ENCODE peak calls at places on chromosome 5, in eight cellular contexts. S is SK-N-SH, U is PC-3, V is kidney, A is mammary epithelial cell, N is HCT116, X is endodermal cell, P is GM23248. C is an unnamed sample.

GRCh38 chr5:158899792-158900191 is 199.9 kb downstream of the EBF1 start:
- DNase-seq in S (no peak), U (no peak), V (peak), A (no peak), N (no peak), X (no peak), P (peak), C (no peak)

GRCh38 chr5:98455660-98456059 is 317.8 kb upstream of the RGMB start:
- DNase-seq in S (no peak), U (peak), V (no peak), A (no peak), N (no peak), X (no peak), P (peak), C (no peak)

GRCh38 chr5:44048268-44048984 is 340.8 kb downstream of the FGF10 start:
- DNase-seq in S (no peak), U (no peak), V (no peak), A (no peak), N (no peak), X (no peak), P (peak), C (no peak)

GRCh38 chr5:131466171-131466766 is 168.8 kb downstream of the RAPGEF6 start:
- DNase-seq in S (no peak), U (peak), V (no peak), A (peak), N (no peak), X (no peak), P (peak), C (peak)

GRCh38 chr5:60779431-60779830 is 64.6 kb downstream of the ELOVL7 start:
- DNase-seq in S (no peak), U (peak), V (no peak), A (no peak), N (peak), X (peak), P (peak), C (no peak)

GRCh38 chr5:161751265-161751664 is 65.7 kb downstream of the GABRA6 start:
- DNase-seq in S (no peak), U (no peak), V (no peak), A (no peak), N (no peak), X (peak), P (no peak), C (no peak)

GRCh38 chr5:98349251-98349989 is 424.0 kb upstream of the RGMB start:
- DNase-seq in S (no peak), U (peak), V (no peak), A (peak), N (peak), X (peak), P (peak), C (no peak)

GRCh38 chr5:115813719-115814118 is 2.7 kb downstream of the CDO1 start:
- DNase-seq in S (no peak), U (no peak), V (no peak), A (no peak), N (no peak), X (no peak), P (no peak), C (no peak)

GRCh38 chr5:104186100-104186499 is 623.5 kb upstream of the NUDT12 start:
- DNase-seq in S (no peak), U (no peak), V (no peak), A (peak), N (peak), X (no peak), P (no peak), C (peak)

GRCh38 chr5:125981016-125981415 is 442.2 kb upstream of the GRAMD2B start:
- DNase-seq in S (no peak), U (no peak), V (no peak), A (no peak), N (no peak), X (no peak), P (no peak), C (no peak)

GRCh38 chr5:67301285-67301904 is 104.8 kb upstream of the CD180 start:
- DNase-seq in S (no peak), U (peak), V (peak), A (peak), N (no peak), X (no peak), P (peak), C (no peak)

GRCh38 chr5:994821-995220 is 13.8 kb upstream of the NKD2 start:
- DNase-seq in S (no peak), U (no peak), V (peak), A (no peak), N (no peak), X (peak), P (no peak), C (no peak)

GRCh38 chr5:66661149-66661548 is 65.0 kb downstream of the MAST4 start:
- DNase-seq in S (no peak), U (no peak), V (no peak), A (no peak), N (no peak), X (no peak), P (peak), C (no peak)

GRCh38 chr5:74069741-74070140 is 443.7 kb downstream of the ARHGEF28 start:
- DNase-seq in S (no peak), U (no peak), V (no peak), A (no peak), N (no peak), X (no peak), P (no peak), C (no peak)

GRCh38 chr5:4942831-4943178 is 197.3 kb upstream of the ADAMTS16 start:
- DNase-seq in S (no peak), U (no peak), V (no peak), A (no peak), N (no peak), X (peak), P (no peak), C (no peak)

GRCh38 chr5:122694884-122695283 is 80.0 kb upstream of the SNX2 start:
- DNase-seq in S (no peak), U (no peak), V (no peak), A (no peak), N (no peak), X (no peak), P (no peak), C (no peak)

GRCh38 chr5:93649234-93649900 is 66.3 kb downstream of the NR2F1 start:
- DNase-seq in S (no peak), U (no peak), V (no peak), A (no peak), N (no peak), X (no peak), P (no peak), C (no peak)

GRCh38 chr5:116442095-116442534 is 132.5 kb downstream of the SEMA6A start:
- DNase-seq in S (peak), U (peak), V (peak), A (peak), N (no peak), X (peak), P (peak), C (no peak)

GRCh38 chr5:15575566-15576195 is 75.7 kb downstream of the FBXL7 start:
- DNase-seq in S (no peak), U (no peak), V (no peak), A (no peak), N (no peak), X (no peak), P (peak), C (no peak)

GRCh38 chr5:15573594-15573993 is 73.6 kb downstream of the FBXL7 start:
- DNase-seq in S (no peak), U (no peak), V (no peak), A (no peak), N (no peak), X (no peak), P (no peak), C (no peak)

GRCh38 chr5:15574121-15574520 is 74.1 kb downstream of the FBXL7 start:
- DNase-seq in S (no peak), U (no peak), V (no peak), A (no peak), N (no peak), X (no peak), P (no peak), C (no peak)

GRCh38 chr5:15577132-15577531 is 77.2 kb downstream of the FBXL7 start:
- DNase-seq in S (peak), U (no peak), V (no peak), A (no peak), N (no peak), X (no peak), P (no peak), C (no peak)

GRCh38 chr5:15574806-15575205 is 74.8 kb downstream of the FBXL7 start:
- DNase-seq in S (no peak), U (no peak), V (no peak), A (no peak), N (no peak), X (no peak), P (peak), C (no peak)
- H3K4me3 ChIP-seq in S (no peak), U (no peak), V (no peak), A (no peak), N (no peak), X (no peak), P (no peak), C (no peak)

GRCh38 chr5:135689506-135689905 is 110.7 kb upstream of the CXCL14 start:
- DNase-seq in S (no peak), U (no peak), V (no peak), A (no peak), N (no peak), X (no peak), P (no peak), C (no peak)
- H3K9ac ChIP-seq in S (no peak), U (no peak), V (no peak), A (no peak), N (no peak), X (no peak), P (no peak), C (no peak)

GRCh38 chr5:148428825-148429224 is 45.1 kb downstream of the FBXO38 start:
- DNase-seq in S (no peak), U (no peak), V (no peak), A (no peak), N (no peak), X (no peak), P (no peak), C (no peak)

GRCh38 chr5:148438911-148439310 is 55.2 kb downstream of the FBXO38 start:
- DNase-seq in S (no peak), U (no peak), V (no peak), A (no peak), N (no peak), X (no peak), P (no peak), C (no peak)

GRCh38 chr5:148436029-148436428 is 52.3 kb downstream of the FBXO38 start:
- DNase-seq in S (no peak), U (no peak), V (no peak), A (no peak), N (no peak), X (no peak), P (no peak), C (no peak)

GRCh38 chr5:148437249-148437648 is 53.5 kb downstream of the FBXO38 start:
- DNase-seq in S (no peak), U (no peak), V (no peak), A (no peak), N (no peak), X (no peak), P (peak), C (no peak)

DNA sequence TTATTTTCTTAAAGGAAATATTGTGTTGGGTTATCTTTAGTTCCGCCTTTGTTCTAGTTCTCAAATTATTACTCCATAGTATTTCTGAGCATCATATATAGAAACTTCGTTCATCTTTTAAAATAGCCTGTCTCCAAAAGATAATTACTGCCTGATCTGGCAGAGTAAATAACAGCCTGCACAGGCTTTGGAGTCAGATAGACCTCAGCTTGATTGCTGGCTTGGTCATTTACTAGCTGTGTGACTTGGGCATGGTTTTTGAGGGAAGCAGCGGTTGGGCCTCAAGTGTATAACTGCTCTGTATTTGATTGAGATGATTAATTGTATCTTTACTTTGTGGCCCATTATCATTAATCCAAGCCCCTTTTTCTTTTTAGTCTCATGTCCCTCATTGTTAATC is 50.1 kb downstream of the FBXO38 start:
- DNase-seq in S (no peak), U (no peak), V (no peak), A (no peak), N (no peak), X (no peak), P (no peak), C (no peak)
- H3K4me3 ChIP-seq in S (no peak), U (no peak), V (no peak), A (no peak), N (no peak), X (no peak), P (no peak), C (no peak)

DNA sequence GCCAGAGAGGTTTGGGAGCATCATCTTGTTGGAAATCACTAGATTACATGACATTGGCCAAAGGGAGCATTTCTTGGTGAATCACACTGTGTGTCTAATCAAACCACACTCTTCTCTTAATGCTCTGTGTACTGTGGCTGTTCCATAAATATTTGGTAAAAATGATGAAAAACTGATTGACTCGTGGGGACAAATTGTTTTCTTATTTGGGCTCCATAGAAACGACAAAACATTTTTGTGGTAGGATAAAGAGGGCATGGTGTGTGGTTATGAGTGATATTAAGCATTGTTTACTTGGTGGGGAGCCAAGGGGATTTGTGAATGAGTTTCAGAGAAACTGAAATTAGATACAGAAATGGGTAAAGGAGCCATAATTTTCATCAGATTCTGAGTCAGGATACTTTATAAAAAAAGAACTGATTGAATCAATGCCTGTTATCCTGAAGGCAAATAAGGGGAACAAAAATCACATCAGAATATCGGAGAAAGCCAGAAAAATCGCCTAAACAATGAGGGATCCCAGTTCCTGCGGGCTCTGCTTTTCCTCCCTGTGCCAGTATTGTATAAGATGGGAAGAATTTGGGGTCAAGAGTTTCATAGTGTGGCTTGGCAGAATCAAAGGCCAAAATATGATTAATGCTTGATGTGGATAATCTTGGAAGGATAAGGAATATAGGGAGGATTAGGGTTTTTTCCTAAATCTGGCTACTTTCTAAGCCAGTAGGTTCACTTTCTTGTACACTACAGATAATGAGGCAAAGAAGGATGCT is 33.3 kb downstream of the FBXL7 start:
- DNase-seq in S (no peak), U (no peak), V (no peak), A (no peak), N (no peak), X (no peak), P (peak), C (no peak)
- H3K9ac ChIP-seq in S (no peak), U (no peak), V (no peak), A (no peak), N (no peak), X (no peak), P (peak), C (no peak)

DNA sequence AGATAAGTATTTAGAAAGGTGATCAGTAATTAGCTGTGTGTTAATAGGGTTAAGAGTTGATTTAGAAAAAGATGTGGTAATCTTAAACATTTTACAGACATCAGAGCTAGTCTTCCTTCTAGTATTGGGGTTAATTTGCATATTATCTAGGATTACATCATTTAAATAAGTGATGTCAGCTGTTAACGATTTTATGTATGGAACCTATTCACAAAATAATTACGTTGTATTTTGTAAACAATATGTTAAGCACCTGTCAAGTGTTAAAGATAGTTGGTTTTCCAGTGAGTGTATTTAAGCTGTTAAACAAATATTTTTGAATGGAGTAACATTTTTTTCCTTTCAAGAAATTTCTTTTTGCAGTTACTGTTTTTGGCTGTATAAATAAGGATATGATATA is 2.2 kb downstream of the DCP2 start:
- DNase-seq in S (no peak), U (no peak), V (no peak), A (no peak), N (no peak), X (no peak), P (no peak), C (no peak)
- H3K4me3 ChIP-seq in S (peak), U (peak), V (no peak), A (peak), N (no peak), X (peak), P (peak), C (peak)

GRCh38 chr5:56070795-56071539 is 76.2 kb upstream of the IL6ST start:
- DNase-seq in S (no peak), U (no peak), V (no peak), A (no peak), N (no peak), X (no peak), P (peak), C (no peak)
- H3K9ac ChIP-seq in S (no peak), U (no peak), V (peak), A (no peak), N (no peak), X (no peak), P (no peak), C (no peak)

GRCh38 chr5:176531902-176532493 is 5.2 kb downstream of the RNF44 start:
- DNase-seq in S (no peak), U (no peak), V (peak), A (no peak), N (no peak), X (peak), P (no peak), C (no peak)

GRCh38 chr5:176532795-176533194 is 4.4 kb downstream of the RNF44 start:
- DNase-seq in S (no peak), U (no peak), V (no peak), A (no peak), N (no peak), X (peak), P (no peak), C (no peak)

GRCh38 chr5:176534640-176535039 is 2.6 kb downstream of the RNF44 start:
- DNase-seq in S (no peak), U (no peak), V (peak), A (no peak), N (no peak), X (peak), P (peak), C (no peak)

GRCh38 chr5:176533894-176534611 is 3.1 kb downstream of the RNF44 start:
- DNase-seq in S (no peak), U (peak), V (peak), A (peak), N (no peak), X (peak), P (peak), C (no peak)

GRCh38 chr5:176533390-176533789 is 3.8 kb downstream of the RNF44 start:
- DNase-seq in S (no peak), U (no peak), V (peak), A (no peak), N (no peak), X (no peak), P (no peak), C (no peak)
- H3K4me3 ChIP-seq in S (no peak), U (no peak), V (peak), A (no peak), N (no peak), X (no peak), P (no peak), C (no peak)

GRCh38 chr5:149348463-149348862 is 3.2 kb downstream of the GRPEL2 start:
- DNase-seq in S (no peak), U (no peak), V (no peak), A (no peak), N (no peak), X (no peak), P (no peak), C (no peak)
- H3K9ac ChIP-seq in S (no peak), U (no peak), V (no peak), A (no peak), N (no peak), X (no peak), P (no peak), C (no peak)

DNA sequence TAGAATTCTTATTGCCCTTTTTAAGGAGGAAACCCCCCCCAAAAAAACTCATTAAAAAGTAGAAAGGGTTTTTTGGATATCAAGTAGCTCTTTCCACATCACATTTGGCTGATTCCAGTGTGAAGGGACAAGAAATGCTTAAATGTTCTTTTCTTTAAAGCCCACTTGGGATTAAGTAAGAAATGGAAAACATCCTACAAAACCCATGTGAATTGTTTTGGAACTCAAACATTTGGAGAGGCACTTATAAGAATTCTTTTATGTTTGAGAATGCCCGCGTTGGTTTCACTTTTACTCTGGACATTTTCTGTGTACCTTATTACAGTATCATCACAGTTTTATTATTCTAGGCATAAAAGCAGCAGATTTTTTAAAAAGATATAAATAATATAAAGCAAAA is 301.1 kb upstream of the ACTBL2 start:
- DNase-seq in S (no peak), U (no peak), V (no peak), A (no peak), N (no peak), X (no peak), P (peak), C (no peak)
- H3K4me3 ChIP-seq in S (no peak), U (no peak), V (no peak), A (peak), N (no peak), X (no peak), P (peak), C (no peak)